ENCODE peak calls at places on chromosomes 6 and 20, in nine cellular contexts. X, U, E, R, Y, Z, L, W and I are unnamed samples.

GRCh38 chr6:141552463-141552862 is 580.3 kb upstream of the GJE1 start:
- DNase-seq in X (peak), U (peak), E (peak), R (peak), Y (peak), Z (peak), L (no peak), W (no peak), I (peak)

GRCh38 chr20:1094706-1095220 is 23.6 kb upstream of the PSMF1 start:
- DNase-seq in X (no peak), U (no peak), E (no peak), R (no peak), Y (no peak), Z (no peak), L (no peak), W (no peak), I (no peak)

GRCh38 chr20:2197166-2197565 is 95.5 kb downstream of the STK35 start:
- DNase-seq in X (no peak), U (no peak), E (no peak), R (no peak), Y (no peak), Z (no peak), L (no peak), W (no peak), I (no peak)

GRCh38 chr6:7106752-7107577 is 796 bp upstream of the RREB1 start:
- DNase-seq in X (peak), U (peak), E (no peak), R (no peak), Y (peak), Z (no peak), L (peak), W (peak), I (no peak)

GRCh38 chr6:41425511-41425910 is 90.1 kb downstream of the NCR2 start:
- DNase-seq in X (no peak), U (no peak), E (no peak), R (no peak), Y (no peak), Z (no peak), L (no peak), W (no peak), I (no peak)

GRCh38 chr6:165774903-165775608 is 112.0 kb upstream of the PDE10A start:
- DNase-seq in X (no peak), U (peak), E (no peak), R (peak), Y (no peak), Z (no peak), L (no peak), W (peak), I (peak)

GRCh38 chr6:89351632-89352328 is 742 bp downstream of the UBE2J1 start:
- DNase-seq in X (peak), U (no peak), E (no peak), R (no peak), Y (no peak), Z (no peak), L (no peak), W (no peak), I (no peak)

GRCh38 chr6:150025201-150025917 is at the start of gene RAET1L:
- DNase-seq in X (peak), U (peak), E (peak), R (no peak), Y (no peak), Z (no peak), L (no peak), W (no peak), I (no peak)

GRCh38 chr6:13338038-13338437 is 9.7 kb upstream of the TBC1D7 start:
- DNase-seq in X (no peak), U (no peak), E (no peak), R (no peak), Y (no peak), Z (no peak), L (no peak), W (no peak), I (no peak)

GRCh38 chr6:9405369-9405768 is 970.0 kb upstream of the SLC35B3 start:
- DNase-seq in X (peak), U (peak), E (peak), R (no peak), Y (no peak), Z (no peak), L (no peak), W (no peak), I (no peak)

GRCh38 chr6:46772754-46773153 is 20.4 kb upstream of the MEP1A start:
- DNase-seq in X (no peak), U (no peak), E (no peak), R (no peak), Y (no peak), Z (no peak), L (no peak), W (no peak), I (peak)

GRCh38 chr20:46057856-46058655 is 29.0 kb downstream of the SLC12A5 start:
- DNase-seq in X (peak), U (peak), E (no peak), R (no peak), Y (no peak), Z (no peak), L (peak), W (peak), I (peak)

GRCh38 chr20:23702021-23702420 is 13.2 kb upstream of the CST4 start:
- DNase-seq in X (no peak), U (no peak), E (no peak), R (no peak), Y (no peak), Z (no peak), L (no peak), W (no peak), I (peak)

GRCh38 chr6:131924881-131925474 is 26.2 kb downstream of the CCN2 start:
- DNase-seq in X (peak), U (peak), E (peak), R (no peak), Y (no peak), Z (no peak), L (no peak), W (no peak), I (peak)

GRCh38 chr6:90413867-90414266 is 117.2 kb upstream of the BACH2 start:
- DNase-seq in X (peak), U (no peak), E (no peak), R (peak), Y (no peak), Z (peak), L (no peak), W (peak), I (peak)

GRCh38 chr20:53692465-53693067 is 98.9 kb upstream of the ZNF217 start:
- DNase-seq in X (no peak), U (peak), E (no peak), R (no peak), Y (no peak), Z (no peak), L (no peak), W (no peak), I (no peak)

GRCh38 chr20:58233393-58233792 is 4.9 kb upstream of the ANKRD60 start:
- DNase-seq in X (no peak), U (no peak), E (no peak), R (no peak), Y (no peak), Z (no peak), L (no peak), W (no peak), I (no peak)

GRCh38 chr6:48449002-48449401 is 338.0 kb upstream of the PTCHD4 start:
- DNase-seq in X (no peak), U (no peak), E (peak), R (no peak), Y (no peak), Z (no peak), L (no peak), W (no peak), I (no peak)

GRCh38 chr20:44405246-44405645 is 49.7 kb downstream of the HNF4A start:
- DNase-seq in X (peak), U (no peak), E (no peak), R (no peak), Y (no peak), Z (no peak), L (no peak), W (no peak), I (no peak)

GRCh38 chr6:104809116-104809515 is 50.6 kb downstream of the HACE1 start:
- DNase-seq in X (no peak), U (no peak), E (no peak), R (no peak), Y (no peak), Z (no peak), L (no peak), W (no peak), I (no peak)

GRCh38 chr20:46959081-46959692 is 64.5 kb downstream of the EYA2 start:
- DNase-seq in X (no peak), U (peak), E (peak), R (no peak), Y (no peak), Z (no peak), L (no peak), W (no peak), I (peak)

GRCh38 chr20:25257756-25258462 is 10.0 kb downstream of the PYGB start:
- DNase-seq in X (no peak), U (no peak), E (no peak), R (no peak), Y (no peak), Z (no peak), L (no peak), W (no peak), I (no peak)

GRCh38 chr6:156013155-156013554 is 557.5 kb upstream of the NOX3 start:
- DNase-seq in X (no peak), U (no peak), E (no peak), R (peak), Y (no peak), Z (no peak), L (no peak), W (no peak), I (no peak)

GRCh38 chr6:98054453-98054852 is 771.4 kb upstream of the MMS22L start:
- DNase-seq in X (peak), U (no peak), E (peak), R (no peak), Y (no peak), Z (no peak), L (no peak), W (no peak), I (no peak)

GRCh38 chr6:37451411-37452273 is 18.6 kb downstream of the CMTR1 start:
- DNase-seq in X (no peak), U (no peak), E (no peak), R (no peak), Y (no peak), Z (no peak), L (no peak), W (no peak), I (peak)

GRCh38 chr20:48238326-48238725 is 453.0 kb upstream of the SULF2 start:
- DNase-seq in X (no peak), U (peak), E (peak), R (no peak), Y (no peak), Z (no peak), L (no peak), W (no peak), I (peak)

GRCh38 chr20:9028419-9028818 is 40.5 kb upstream of the PLCB4 start:
- DNase-seq in X (no peak), U (peak), E (no peak), R (no peak), Y (no peak), Z (no peak), L (no peak), W (no peak), I (no peak)